ENCODE peak calls at places on chromosome 11, in nine cellular contexts. N, C, F, I, P, M, K, D and J are unnamed samples.

GRCh38 chr11:120001161-120002135 is 136.5 kb downstream of the TRIM29 start:
- DNase-seq in D (no peak), P (no peak), N (no peak), I (no peak), M (no peak), F (peak; percentile 66), C (no peak), K (no peak), J (no peak)

GRCh38 chr11:101444164-101444563 is 139.6 kb downstream of the TRPC6 start:
- DNase-seq in N (no peak), I (peak; percentile 41), D (no peak), F (no peak), K (no peak), C (no peak), M (no peak), P (peak; percentile 46), J (peak; percentile 27)

GRCh38 chr11:75317446-75318122 is 33.9 kb downstream of the ARRB1 start:
- DNase-seq in N (no peak), F (no peak), P (no peak), M (no peak), I (no peak), D (no peak), K (peak; percentile 59), C (no peak), J (no peak)

GRCh38 chr11:34749666-34750659 is 129.1 kb downstream of the EHF start:
- DNase-seq in P (peak; percentile 91), C (no peak), I (no peak), M (no peak), N (no peak), K (peak; percentile 84), D (peak; percentile 79), F (no peak), J (no peak)

GRCh38 chr11:128517457-128518230 is 69.7 kb downstream of the ETS1 start:
- DNase-seq in F (no peak), D (no peak), K (no peak), N (no peak), P (peak; percentile 67), I (no peak), C (no peak), M (no peak), J (no peak)

GRCh38 chr11:89416961-89417360 is 74.2 kb downstream of the NOX4 start:
- DNase-seq in I (no peak), P (no peak), N (no peak), K (no peak), F (no peak), D (no peak), M (no peak), C (no peak), J (no peak)

GRCh38 chr11:10301656-10302293 is 3.1 kb upstream of the ADM start:
- DNase-seq in I (no peak), M (no peak), F (no peak), C (no peak), D (no peak), P (peak; percentile 66), K (no peak), N (no peak), J (no peak)

GRCh38 chr11:17922474-17922788 is 90.4 kb downstream of the SERGEF start:
- DNase-seq in M (no peak), D (no peak), I (no peak), K (no peak), P (no peak), N (no peak), F (no peak), C (no peak), J (no peak)

GRCh38 chr11:47443028-47443700 is 5.8 kb downstream of the RAPSN start:
- DNase-seq in I (no peak), M (no peak), C (no peak), K (no peak), D (no peak), F (no peak), P (no peak), N (peak; percentile 43), J (no peak)

DNA sequence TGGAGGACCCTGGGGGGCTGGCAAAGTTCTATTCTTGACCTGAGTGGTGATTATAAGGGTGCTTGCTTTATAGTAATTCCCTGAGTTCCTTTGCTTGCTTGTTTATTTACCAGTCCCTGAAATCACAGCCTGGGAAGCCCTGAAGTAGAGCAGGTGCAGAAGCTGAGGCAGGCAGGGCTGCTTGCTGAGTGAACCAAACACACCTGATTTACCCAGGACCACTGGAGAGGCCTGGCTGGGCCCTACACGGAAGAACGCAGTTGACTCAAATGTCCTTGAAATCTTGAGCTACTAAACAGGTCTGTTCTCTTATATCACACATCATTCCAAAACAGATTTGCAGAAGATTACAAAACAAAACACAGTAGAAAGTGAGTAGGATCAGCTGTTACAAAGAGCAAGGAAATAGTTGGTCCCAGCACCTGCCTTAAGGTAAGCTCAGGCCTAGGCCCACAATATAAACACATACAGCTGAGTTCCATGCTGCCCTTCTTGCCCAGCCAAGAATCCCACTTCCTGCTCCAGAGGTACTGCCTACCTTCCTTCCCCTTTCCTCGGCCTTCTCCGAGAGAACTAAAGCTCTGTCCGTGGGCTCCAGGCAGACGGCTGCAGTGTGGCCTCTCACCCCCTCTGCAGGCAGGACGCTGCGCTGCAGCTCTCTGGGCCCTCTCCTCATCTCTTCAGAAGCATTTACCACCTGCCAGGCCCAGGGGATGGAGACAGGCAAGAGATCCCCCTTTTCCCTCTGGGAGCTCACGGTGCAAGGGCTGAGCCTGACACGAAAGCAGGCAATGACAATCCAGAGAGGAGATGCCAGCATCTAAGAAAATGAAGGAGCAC is 46.1 kb upstream of the SCUBE2 start:
- DNase-seq in P (peak; percentile 72), C (peak; percentile 67), K (peak; percentile 92), I (peak; percentile 67), N (peak; percentile 74), D (peak; percentile 82), M (peak; percentile 38), F (peak; percentile 88), J (peak; percentile 84)
- H3K27ac ChIP-seq in P (no peak overlapping the region), C (no peak overlapping the region), K (no peak overlapping the region), I (peak overlapping the region; percentile 23), N (peak overlapping the region; percentile 83), D (peak overlapping the region; percentile 78), M (no peak overlapping the region), F (no peak overlapping the region), J (no peak overlapping the region)

GRCh38 chr11:108213784-108214183 is 8.7 kb downstream of the NPAT start:
- DNase-seq in C (no peak), D (no peak), P (no peak), N (no peak), K (no peak), F (no peak), I (no peak), M (no peak), J (no peak)

GRCh38 chr11:108206969-108207682 is 15.3 kb downstream of the NPAT start:
- DNase-seq in P (no peak), N (no peak), C (no peak), K (no peak), M (no peak), I (no peak), F (no peak), D (no peak), J (no peak)

GRCh38 chr11:108207683-108208060 is 14.8 kb downstream of the NPAT start:
- DNase-seq in C (no peak), D (no peak), I (no peak), N (no peak), P (no peak), K (no peak), F (no peak), M (no peak), J (no peak)

GRCh38 chr11:108206171-108206570 is 16.3 kb downstream of the NPAT start:
- DNase-seq in I (no peak), F (no peak), K (no peak), M (no peak), C (no peak), P (no peak), D (no peak), N (no peak), J (no peak)

GRCh38 chr11:108210441-108210840 is 12.0 kb downstream of the NPAT start:
- DNase-seq in F (no peak), I (no peak), P (no peak), C (no peak), N (no peak), K (no peak), D (no peak), M (no peak), J (no peak)
- H3K9me3 ChIP-seq in F (no peaks in the 10 kb centered on the region), I (peaks cover 8% of the 10 kb centered on the region), P (no peaks in the 10 kb centered on the region), C (peaks cover 46% of the 10 kb centered on the region), N (no peaks in the 10 kb centered on the region), K (no peaks in the 10 kb centered on the region), D (peaks cover 12% of the 10 kb centered on the region), M (peaks cover 6% of the 10 kb centered on the region), J (no peaks in the 10 kb centered on the region)

DNA sequence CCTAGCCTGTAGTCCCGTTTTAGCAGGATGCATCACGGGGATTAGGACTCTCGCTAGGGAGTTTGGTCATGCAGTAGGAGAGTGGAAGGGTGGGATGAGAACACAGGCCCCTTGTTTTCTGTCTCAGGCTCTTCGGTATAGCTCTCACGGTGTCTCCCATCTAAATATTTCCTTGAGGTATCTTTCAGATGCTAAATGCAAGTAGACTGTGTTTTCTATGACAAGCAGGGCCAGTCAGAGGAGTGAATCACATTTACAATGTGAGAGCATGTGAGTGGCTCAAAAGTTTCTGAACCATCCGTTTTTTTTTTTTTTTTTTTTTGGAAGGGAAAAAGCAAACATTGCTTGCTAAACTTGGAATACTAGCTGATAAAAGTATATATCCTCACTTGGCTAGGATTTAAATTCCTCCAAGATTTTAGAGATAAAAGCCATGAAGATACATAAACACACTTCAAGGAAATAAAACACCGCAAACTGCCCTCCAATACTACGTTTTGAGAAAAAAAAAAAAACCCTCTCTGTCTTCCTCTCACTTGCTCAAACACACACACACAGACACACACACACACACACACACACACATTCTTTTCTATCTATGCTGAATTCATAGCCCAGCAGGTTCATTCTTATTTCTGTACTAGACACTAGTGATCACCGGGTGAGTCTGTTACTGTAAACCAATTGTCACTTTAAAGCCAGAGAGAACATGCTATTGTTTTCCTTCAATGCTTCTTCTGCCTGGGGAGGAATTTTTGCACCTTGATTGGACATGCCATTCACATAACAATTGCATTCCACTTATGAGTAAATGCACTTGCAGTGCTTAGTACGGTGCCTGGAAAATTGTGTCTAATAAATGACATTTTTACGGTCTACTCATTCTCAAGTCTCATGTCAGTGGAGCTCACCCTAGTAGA is 224.6 kb upstream of the CCDC90B start:
- DNase-seq in F (peak; percentile 5), P (no peak), C (no peak), K (no peak), N (no peak), D (no peak), M (no peak), I (no peak), J (no peak)
- H3K27ac ChIP-seq in F (no peak overlapping the region), P (no peak overlapping the region), C (no peak overlapping the region), K (no peak overlapping the region), N (no peak overlapping the region), D (no peak overlapping the region), M (no peak overlapping the region), I (no peak overlapping the region), J (no peak overlapping the region)

GRCh38 chr11:77789061-77789730 is 31.3 kb downstream of the RSF1 start:
- DNase-seq in N (no peak), I (no peak), D (no peak), P (no peak), K (no peak), C (no peak), M (no peak), F (peak; percentile 8), J (no peak)
- H3K9me3 ChIP-seq in N (peaks cover 9% of the 10 kb centered on the region), I (no peaks in the 10 kb centered on the region), D (no peaks in the 10 kb centered on the region), P (no peaks in the 10 kb centered on the region), K (no peaks in the 10 kb centered on the region), C (peaks cover 31% of the 10 kb centered on the region), M (no peaks in the 10 kb centered on the region), F (peaks cover 8% of the 10 kb centered on the region), J (no peaks in the 10 kb centered on the region)

GRCh38 chr11:69644962-69645675 is 4.2 kb downstream of the CCND1 start:
- DNase-seq in M (no peak), C (no peak), N (no peak), F (no peak), D (no peak), I (no peak), K (peak; percentile 73), P (peak; percentile 16), J (no peak)
- H3K27ac ChIP-seq in M (no peak overlapping the region), C (no peak overlapping the region), N (peak overlapping the region; percentile 96), F (no peak overlapping the region), D (peak overlapping the region; percentile 43), I (no peak overlapping the region), K (no peak overlapping the region), P (peak overlapping the region; percentile 84), J (no peak overlapping the region)